ENCODE peak calls at places on chromosome 9, in eight cellular contexts. W, F, X, J, C, G, A and H are unnamed samples.

GRCh38 chr9:111937781-111938426 is 41.3 kb downstream of the UGCG start:
- DNase-seq in W (no peak), F (peak), X (no peak), J (peak), C (peak), G (peak), A (peak), H (peak)

GRCh38 chr9:132181796-132182521 is 20.1 kb downstream of the NTNG2 start:
- DNase-seq in W (no peak), F (peak), X (no peak), J (no peak), C (no peak), G (no peak), A (no peak), H (no peak)

GRCh38 chr9:15355669-15356068 is 48.7 kb upstream of the TTC39B start:
- DNase-seq in W (no peak), F (no peak), X (no peak), J (no peak), C (no peak), G (no peak), A (no peak), H (no peak)

GRCh38 chr9:79734989-79735779 is 163.4 kb downstream of the TLE4 start:
- DNase-seq in W (no peak), F (no peak), X (no peak), J (no peak), C (no peak), G (no peak), A (no peak), H (no peak)

GRCh38 chr9:131627846-131628820 is 82.8 kb downstream of the PRRT1B start:
- DNase-seq in W (no peak), F (peak), X (no peak), J (peak), C (no peak), G (peak), A (peak), H (peak)

GRCh38 chr9:98597372-98597771 is 111.4 kb downstream of the GABBR2 start:
- DNase-seq in W (no peak), F (peak), X (no peak), J (no peak), C (no peak), G (peak), A (no peak), H (no peak)

GRCh38 chr9:33472171-33472920 is 1.4 kb downstream of the NOL6 start:
- DNase-seq in W (no peak), F (no peak), X (no peak), J (peak), C (no peak), G (no peak), A (no peak), H (no peak)

GRCh38 chr9:110958846-110959245 is 79.4 kb downstream of the LPAR1 start:
- DNase-seq in W (no peak), F (no peak), X (no peak), J (no peak), C (no peak), G (no peak), A (no peak), H (no peak)

GRCh38 chr9:85715587-85715986 is 26.2 kb downstream of the AGTPBP1 start:
- DNase-seq in W (no peak), F (no peak), X (no peak), J (no peak), C (peak), G (no peak), A (no peak), H (peak)

GRCh38 chr9:83629433-83630104 is 6.6 kb downstream of the IDNK start:
- DNase-seq in W (no peak), F (no peak), X (no peak), J (no peak), C (no peak), G (no peak), A (no peak), H (no peak)

GRCh38 chr9:95078516-95078915 is 239.0 kb downstream of the FANCC start:
- DNase-seq in W (no peak), F (no peak), X (no peak), J (no peak), C (no peak), G (no peak), A (no peak), H (no peak)

GRCh38 chr9:113775714-113776113 is 100.4 kb upstream of the ZNF618 start:
- DNase-seq in W (no peak), F (no peak), X (no peak), J (no peak), C (no peak), G (peak), A (no peak), H (no peak)

GRCh38 chr9:91302831-91303230 is 58.9 kb downstream of the AUH start:
- DNase-seq in W (no peak), F (peak), X (peak), J (no peak), C (peak), G (peak), A (no peak), H (no peak)

GRCh38 chr9:97389249-97389648 is 22.6 kb upstream of the TDRD7 start:
- DNase-seq in W (no peak), F (no peak), X (no peak), J (no peak), C (no peak), G (no peak), A (no peak), H (no peak)

GRCh38 chr9:119955276-119955675 is 586.0 kb upstream of the BRINP1 start:
- DNase-seq in W (no peak), F (no peak), X (no peak), J (no peak), C (no peak), G (no peak), A (no peak), H (no peak)

GRCh38 chr9:11023201-11023600 is 410.4 kb upstream of the PTPRD start:
- DNase-seq in W (no peak), F (peak), X (no peak), J (no peak), C (no peak), G (peak), A (no peak), H (no peak)

GRCh38 chr9:74172874-74173273 is 324.3 kb upstream of the RORB start:
- DNase-seq in W (no peak), F (no peak), X (no peak), J (no peak), C (peak), G (no peak), A (no peak), H (no peak)

GRCh38 chr9:79014929-79015699 is 556.7 kb upstream of the TLE4 start:
- DNase-seq in W (no peak), F (peak), X (no peak), J (no peak), C (no peak), G (no peak), A (no peak), H (no peak)

GRCh38 chr9:34171753-34172535 is 6.9 kb upstream of the UBAP1 start:
- DNase-seq in W (no peak), F (no peak), X (no peak), J (peak), C (peak), G (no peak), A (peak), H (peak)

GRCh38 chr9:80507611-80508010 is 935.8 kb downstream of the TLE4 start:
- DNase-seq in W (no peak), F (no peak), X (no peak), J (no peak), C (no peak), G (no peak), A (no peak), H (no peak)

GRCh38 chr9:7374966-7375650 is 424.5 kb downstream of the DMAC1 start:
- DNase-seq in W (no peak), F (no peak), X (no peak), J (no peak), C (no peak), G (no peak), A (no peak), H (no peak)

GRCh38 chr9:92393686-92394085 is 10.7 kb downstream of the OGN start:
- DNase-seq in W (no peak), F (peak), X (no peak), J (no peak), C (no peak), G (no peak), A (no peak), H (no peak)

GRCh38 chr9:16824545-16825041 is 45.9 kb downstream of the BNC2 start:
- DNase-seq in W (peak), F (peak), X (peak), J (no peak), C (no peak), G (peak), A (no peak), H (no peak)